ENCODE peak calls at places on chromosomes 16 and 17, in four cellular contexts. X is stimulated activated CD8-positive, alpha-beta memory T cell treated with anti-CD3 and anti-CD28 coated beads, Interleukin-15, amount 100 ng/mL, for 4 hours; Q is left cardiac atrium; T is A172. C is an unnamed sample.

GRCh38 chr17:73769480-73769879 is 125.2 kb upstream of the SDK2 start:
- DNase-seq in T (no peak), Q (no peak), X (no peak), C (no peak)

GRCh38 chr17:74213897-74214386 is 571 bp downstream of the TTYH2 start:
- DNase-seq in X (no peak), T (no peak), Q (peak), C (no peak)

GRCh38 chr17:2874211-2874686 is 78.0 kb downstream of the RAP1GAP2 start:
- DNase-seq in X (no peak), T (no peak), Q (no peak), C (no peak)

GRCh38 chr17:45869676-45870341 is 24.5 kb upstream of the MAPT start:
- DNase-seq in Q (no peak), T (no peak), X (no peak), C (no peak)

GRCh38 chr16:85583491-85584181 is 29.5 kb upstream of the GSE1 start:
- DNase-seq in Q (no peak), T (no peak), X (no peak), C (no peak)

GRCh38 chr16:12511708-12512107 is 292.0 kb downstream of the CPPED1 start:
- DNase-seq in T (no peak), X (no peak), Q (no peak), C (no peak)

GRCh38 chr17:64411999-64412771 is 21.5 kb upstream of the PECAM1 start:
- DNase-seq in Q (peak), T (peak), X (no peak), C (peak)

GRCh38 chr16:883340-883739 is 82.8 kb upstream of the GNG13 start:
- DNase-seq in X (no peak), Q (no peak), T (no peak), C (no peak)

GRCh38 chr17:21218101-21218500 is 4.1 kb upstream of the TMEM11 start:
- DNase-seq in T (no peak), X (no peak), Q (no peak), C (no peak)

GRCh38 chr17:39791296-39791992 is 53.7 kb downstream of the GRB7 start:
- DNase-seq in X (no peak), Q (no peak), T (no peak), C (no peak)

GRCh38 chr17:36937001-36937960 is at the start of gene LHX1:
- DNase-seq in T (no peak), Q (no peak), X (no peak), C (no peak)

GRCh38 chr16:25011891-25012499 is 3.2 kb downstream of the ARHGAP17 start:
- DNase-seq in Q (no peak), T (no peak), X (no peak), C (no peak)

GRCh38 chr16:48409839-48410610 is 24.8 kb upstream of the SIAH1 start:
- DNase-seq in T (peak), Q (peak), X (no peak), C (peak)

GRCh38 chr17:46061435-46061834 is 62.4 kb downstream of the STH start:
- DNase-seq in T (no peak), Q (no peak), X (no peak), C (no peak)

GRCh38 chr16:82605863-82606620 is 20.7 kb upstream of the CDH13 start:
- DNase-seq in T (no peak), Q (no peak), X (no peak), C (no peak)

GRCh38 chr16:51465026-51465425 is 314.0 kb upstream of the SALL1 start:
- DNase-seq in X (no peak), Q (no peak), T (peak), C (no peak)

GRCh38 chr16:52496051-52496876 is 50.7 kb downstream of the TOX3 start:
- DNase-seq in T (no peak), Q (no peak), X (no peak), C (no peak)

GRCh38 chr16:67444259-67445125 is 13.6 kb downstream of the HSD11B2 start:
- DNase-seq in X (no peak), Q (no peak), T (peak), C (no peak)

GRCh38 chr17:79153367-79154130 is 78.9 kb downstream of the ENGASE start:
- DNase-seq in T (no peak), X (no peak), Q (no peak), C (no peak)

GRCh38 chr17:58328195-58329034 is at the start of gene TSPOAP1:
- DNase-seq in X (peak), Q (no peak), T (no peak), C (no peak)

GRCh38 chr17:82949984-82950383 is 110.2 kb upstream of the ZNF750 start:
- DNase-seq in T (no peak), X (no peak), Q (no peak), C (no peak)

GRCh38 chr17:869067-869466 is 86.9 kb downstream of the MRM3 start:
- DNase-seq in Q (peak), T (peak), X (no peak), C (peak)

GRCh38 chr17:32504166-32504990 is 17.6 kb downstream of the CDK5R1 start:
- DNase-seq in T (peak), Q (no peak), X (no peak), C (peak)

GRCh38 chr16:305916-306315 is 23.0 kb downstream of the PDIA2 start:
- DNase-seq in X (no peak), T (no peak), Q (no peak), C (no peak)

GRCh38 chr17:79735096-79735495 is 4.4 kb downstream of the ENPP7 start:
- DNase-seq in Q (no peak), T (no peak), X (no peak), C (peak)

GRCh38 chr16:65336169-65336568 is 214.3 kb upstream of the CDH11 start:
- DNase-seq in Q (no peak), T (peak), X (no peak), C (no peak)

GRCh38 chr16:79381552-79382042 is 218.9 kb downstream of the MAF start:
- DNase-seq in T (no peak), X (no peak), Q (no peak), C (no peak)